ENCODE peak calls at places on chromosomes 16 and 17, in seven cellular contexts. K, I, Z, C, Q, N and M are unnamed samples.

GRCh38 chr17:78137392-78138203 is 7.0 kb downstream of the TMC8 start:
- DNase-seq in K (no peak), I (no peak), Z (no peak), C (no peak), Q (no peak), N (peak; percentile 32), M (no peak)

GRCh38 chr16:68746951-68747350 is 9.9 kb downstream of the CDH1 start:
- DNase-seq in K (no peak), I (peak; percentile 27), Z (no peak), C (no peak), Q (no peak), N (no peak), M (no peak)

GRCh38 chr17:63500548-63501390 is 22.4 kb upstream of the KCNH6 start:
- DNase-seq in K (no peak), I (no peak), Z (no peak), C (no peak), Q (no peak), N (no peak), M (no peak)

GRCh38 chr16:50067290-50067853 is 1.6 kb downstream of the HEATR3 start:
- DNase-seq in K (no peak), I (peak; percentile 36), Z (peak; percentile 23), C (peak; percentile 14), Q (no peak), N (no peak), M (peak; percentile 12)

GRCh38 chr17:63665527-63666214 is 34.3 kb downstream of the LIMD2 start:
- DNase-seq in K (no peak), I (no peak), Z (no peak), C (no peak), Q (no peak), N (no peak), M (no peak)

GRCh38 chr16:73433493-73434307 is 385.8 kb upstream of the ZFHX3 start:
- DNase-seq in K (no peak), I (no peak), Z (peak; percentile 16), C (no peak), Q (no peak), N (no peak), M (no peak)

GRCh38 chr17:12990041-12990808 is 27.6 kb downstream of the ELAC2 start:
- DNase-seq in K (no peak), I (no peak), Z (no peak), C (no peak), Q (no peak), N (no peak), M (no peak)

GRCh38 chr16:17334096-17334495 is 136.7 kb downstream of the XYLT1 start:
- DNase-seq in K (no peak), I (no peak), Z (no peak), C (no peak), Q (no peak), N (no peak), M (no peak)

GRCh38 chr16:54602666-54603065 is 316.1 kb upstream of the IRX3 start:
- DNase-seq in K (no peak), I (no peak), Z (no peak), C (no peak), Q (no peak), N (no peak), M (no peak)

GRCh38 chr17:42171831-42172230 is 9.1 kb downstream of the KCNH4 start:
- DNase-seq in K (no peak), I (no peak), Z (peak; percentile 18), C (no peak), Q (no peak), N (no peak), M (no peak)

GRCh38 chr16:23508589-23509440 is 1.5 kb downstream of the GGA2 start:
- DNase-seq in K (no peak), I (peak; percentile 4), Z (peak; percentile 24), C (no peak), Q (no peak), N (peak; percentile 34), M (no peak)

GRCh38 chr16:70331588-70332358 is 14.9 kb upstream of the DDX19A start:
- DNase-seq in K (no peak), I (peak; percentile 31), Z (peak; percentile 5), C (peak; percentile 15), Q (no peak), N (no peak), M (no peak)

GRCh38 chr17:14337596-14338079 is 36.8 kb downstream of the HS3ST3B1 start:
- DNase-seq in K (no peak), I (no peak), Z (no peak), C (peak; percentile 71), Q (no peak), N (no peak), M (no peak)

GRCh38 chr17:75487351-75488070 is 27.8 kb downstream of the CASKIN2 start:
- DNase-seq in K (no peak), I (no peak), Z (no peak), C (peak; percentile 33), Q (no peak), N (peak; percentile 59), M (no peak)

GRCh38 chr17:36814958-36815357 is 122.3 kb upstream of the LHX1 start:
- DNase-seq in K (no peak), I (no peak), Z (no peak), C (no peak), Q (no peak), N (no peak), M (no peak)

GRCh38 chr17:74147966-74148365 is 55.5 kb upstream of the RPL38 start:
- DNase-seq in K (no peak), I (no peak), Z (no peak), C (no peak), Q (no peak), N (no peak), M (no peak)

GRCh38 chr17:15510361-15510760 is 42.9 kb upstream of the CDRT4 start:
- DNase-seq in K (no peak), I (peak; percentile 91), Z (no peak), C (no peak), Q (no peak), N (no peak), M (no peak)

GRCh38 chr17:4161179-4161559 is 18.2 kb downstream of the CYB5D2 start:
- DNase-seq in K (no peak), I (peak; percentile 86), Z (no peak), C (no peak), Q (no peak), N (no peak), M (peak; percentile 79)